ENCODE peak calls at places on chromosomes 3 and 15, in seven cellular contexts. W is HFF-Myc, H is kidney epithelial cell, X is cardiac muscle cell, B is pancreas, A is PC-9, P is fibroblast of mammary gland. Z is an unnamed sample.

GRCh38 chr3:112013058-112013783 is 14.5 kb downstream of the TAGLN3 start:
- DNase-seq in W (peak), H (no peak), X (peak), B (peak), A (peak), P (peak), Z (peak)

GRCh38 chr3:128238100-128238459 is 84.8 kb downstream of the EEFSEC start:
- DNase-seq in W (no peak), H (no peak), X (no peak), B (no peak), A (peak), P (no peak), Z (no peak)

GRCh38 chr3:46864051-46864881 is 1.0 kb upstream of the MYL3 start:
- DNase-seq in W (no peak), H (no peak), X (no peak), B (peak), A (no peak), P (no peak), Z (no peak)

GRCh38 chr3:59237121-59237520 is 187.3 kb upstream of the CFAP20DC start:
- DNase-seq in W (no peak), H (no peak), X (no peak), B (no peak), A (no peak), P (no peak), Z (peak)

GRCh38 chr3:192827863-192828594 is 89.6 kb downstream of the MB21D2 start:
- DNase-seq in W (no peak), H (no peak), X (no peak), B (no peak), A (no peak), P (no peak), Z (no peak)

GRCh38 chr3:168926426-168926825 is 737.1 kb downstream of the MECOM start:
- DNase-seq in W (no peak), H (no peak), X (no peak), B (no peak), A (no peak), P (no peak), Z (no peak)

GRCh38 chr3:65607101-65607500 is 431.6 kb downstream of the MAGI1 start:
- DNase-seq in W (no peak), H (no peak), X (no peak), B (no peak), A (peak), P (no peak), Z (peak)

GRCh38 chr15:57364282-57365007 is 11.9 kb upstream of the CGNL1 start:
- DNase-seq in W (no peak), H (no peak), X (peak), B (no peak), A (no peak), P (no peak), Z (no peak)

GRCh38 chr15:101684384-101684783 is 32.2 kb upstream of the TM2D3 start:
- DNase-seq in W (no peak), H (peak), X (peak), B (no peak), A (no peak), P (peak), Z (peak)

GRCh38 chr3:197006860-197007259 is 22.8 kb downstream of the MELTF start:
- DNase-seq in W (no peak), H (no peak), X (no peak), B (no peak), A (no peak), P (no peak), Z (no peak)

GRCh38 chr15:36724901-36725300 is 145.5 kb downstream of the CDIN1 start:
- DNase-seq in W (no peak), H (no peak), X (peak), B (no peak), A (no peak), P (no peak), Z (no peak)

GRCh38 chr15:101175396-101175795 is 76.5 kb downstream of the CHSY1 start:
- DNase-seq in W (no peak), H (no peak), X (no peak), B (no peak), A (no peak), P (no peak), Z (no peak)

GRCh38 chr3:109023656-109024254 is 70.1 kb upstream of the GUCA1C start:
- DNase-seq in W (peak), H (peak), X (peak), B (peak), A (no peak), P (peak), Z (peak)

GRCh38 chr15:74129411-74130088 is 836 bp upstream of the ISLR2 start:
- DNase-seq in W (no peak), H (no peak), X (no peak), B (no peak), A (no peak), P (no peak), Z (no peak)

GRCh38 chr15:71440479-71441071 is 325.3 kb downstream of the THSD4 start:
- DNase-seq in W (peak), H (no peak), X (peak), B (no peak), A (peak), P (peak), Z (peak)

GRCh38 chr3:54120657-54121403 is 1.5 kb upstream of the CACNA2D3 start:
- DNase-seq in W (no peak), H (peak), X (peak), B (no peak), A (no peak), P (no peak), Z (no peak)

GRCh38 chr3:114863848-114864247 is 283.2 kb downstream of the ZBTB20 start:
- DNase-seq in W (no peak), H (no peak), X (no peak), B (no peak), A (no peak), P (no peak), Z (no peak)

GRCh38 chr3:113279686-113280085 is 68.3 kb downstream of the BOC start:
- DNase-seq in W (no peak), H (no peak), X (no peak), B (no peak), A (no peak), P (no peak), Z (no peak)

GRCh38 chr3:39531681-39532080 is 64.2 kb downstream of the MOBP start:
- DNase-seq in W (no peak), H (peak), X (no peak), B (no peak), A (peak), P (peak), Z (peak)

GRCh38 chr3:155317211-155317610 is 23.7 kb upstream of the STRIT1 start:
- DNase-seq in W (no peak), H (no peak), X (no peak), B (no peak), A (no peak), P (peak), Z (no peak)

GRCh38 chr3:13004376-13004775 is 68.9 kb downstream of the IQSEC1 start:
- DNase-seq in W (no peak), H (no peak), X (no peak), B (no peak), A (peak), P (no peak), Z (no peak)

GRCh38 chr3:14300721-14301377 is 101.6 kb upstream of the SLC6A6 start:
- DNase-seq in W (no peak), H (no peak), X (no peak), B (no peak), A (no peak), P (peak), Z (no peak)

GRCh38 chr15:100721758-100722550 is 119.6 kb downstream of the ASB7 start:
- DNase-seq in W (peak), H (peak), X (no peak), B (peak), A (peak), P (peak), Z (peak)

GRCh38 chr15:101051291-101052030 is 132.3 kb downstream of the LRRK1 start:
- DNase-seq in W (no peak), H (no peak), X (no peak), B (no peak), A (no peak), P (no peak), Z (no peak)

GRCh38 chr15:63332367-63333078 is 49.1 kb downstream of the CA12 start:
- DNase-seq in W (peak), H (peak), X (no peak), B (no peak), A (peak), P (peak), Z (peak)

GRCh38 chr15:64044315-64045105 is 1.8 kb downstream of the DAPK2 start:
- DNase-seq in W (no peak), H (no peak), X (no peak), B (no peak), A (no peak), P (no peak), Z (no peak)

GRCh38 chr3:30233924-30234666 is 372.3 kb upstream of the TGFBR2 start:
- DNase-seq in W (no peak), H (no peak), X (no peak), B (no peak), A (peak), P (no peak), Z (no peak)

GRCh38 chr3:109687626-109688025 is 350.3 kb upstream of the DPPA4 start:
- DNase-seq in W (no peak), H (no peak), X (no peak), B (no peak), A (no peak), P (no peak), Z (no peak)

GRCh38 chr3:127053026-127053425 is 70.1 kb downstream of the PLXNA1 start:
- DNase-seq in W (no peak), H (no peak), X (no peak), B (no peak), A (no peak), P (no peak), Z (no peak)

GRCh38 chr15:33031324-33031736 is 163.2 kb downstream of the FMN1 start:
- DNase-seq in W (peak), H (no peak), X (no peak), B (no peak), A (no peak), P (peak), Z (peak)

GRCh38 chr15:27328616-27329015 is 357.6 kb downstream of the GABRG3 start:
- DNase-seq in W (no peak), H (no peak), X (no peak), B (no peak), A (no peak), P (no peak), Z (no peak)

DNA sequence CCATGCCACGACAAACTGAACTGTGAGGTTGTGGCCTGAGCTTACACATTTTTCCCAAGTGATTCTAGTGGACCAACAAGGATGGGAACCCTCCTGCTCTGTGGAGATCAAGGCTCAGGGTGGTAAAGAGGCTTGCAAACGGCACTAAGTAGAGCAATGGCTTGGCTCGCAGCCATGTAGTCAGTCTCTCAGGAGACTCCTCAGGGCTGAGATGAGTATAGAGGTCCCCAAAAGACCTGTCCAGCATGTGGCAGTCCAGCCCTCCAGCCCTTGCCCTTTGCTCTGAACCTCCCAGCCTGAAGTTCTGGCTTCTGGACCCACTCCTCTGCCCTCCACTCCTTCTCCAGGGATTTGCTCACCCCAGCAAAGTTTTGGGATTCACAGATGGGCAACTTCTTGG is 8.3 kb upstream of the CAMP start:
- DNase-seq in W (no peak), H (no peak), X (no peak), B (no peak), A (no peak), P (no peak), Z (no peak)
- H3K4me3 ChIP-seq in W (no peak), H (no peak), X (no peak), B (no peak), A (no peak), P (no peak), Z (no peak)

GRCh38 chr3:173876476-173876875 is 478.9 kb downstream of the NLGN1 start:
- DNase-seq in W (no peak), H (no peak), X (no peak), B (no peak), A (no peak), P (peak), Z (no peak)
- TF ChIP-seq CTCF in W (no peak), H (no peak), X (peak), B (no peak), A (peak), P (peak), Z (peak)

DNA sequence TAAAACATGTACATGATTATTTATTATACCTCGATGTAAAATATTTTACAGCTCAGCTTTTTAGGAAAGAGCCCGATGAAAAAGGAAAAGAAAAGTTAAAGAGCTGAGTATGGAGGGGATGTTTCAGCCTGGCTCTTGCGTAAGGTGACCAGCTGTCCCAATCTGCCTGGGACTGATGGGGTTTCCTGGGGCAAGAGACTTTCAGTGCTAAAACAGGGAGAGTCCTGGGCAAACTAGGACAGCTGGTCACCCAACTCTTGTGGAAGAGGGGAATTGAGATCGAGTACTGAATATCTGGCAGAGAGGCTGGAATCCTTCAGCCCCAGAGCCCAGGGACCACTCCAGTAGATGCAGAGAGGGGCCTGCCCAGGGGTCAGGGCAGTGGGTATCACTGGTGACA is 21.0 kb downstream of the DUOX2 start:
- DNase-seq in W (no peak), H (no peak), X (no peak), B (no peak), A (no peak), P (no peak), Z (no peak)
- H3K4me3 ChIP-seq in W (no peak), H (no peak), X (no peak), B (no peak), A (no peak), P (no peak), Z (no peak)

DNA sequence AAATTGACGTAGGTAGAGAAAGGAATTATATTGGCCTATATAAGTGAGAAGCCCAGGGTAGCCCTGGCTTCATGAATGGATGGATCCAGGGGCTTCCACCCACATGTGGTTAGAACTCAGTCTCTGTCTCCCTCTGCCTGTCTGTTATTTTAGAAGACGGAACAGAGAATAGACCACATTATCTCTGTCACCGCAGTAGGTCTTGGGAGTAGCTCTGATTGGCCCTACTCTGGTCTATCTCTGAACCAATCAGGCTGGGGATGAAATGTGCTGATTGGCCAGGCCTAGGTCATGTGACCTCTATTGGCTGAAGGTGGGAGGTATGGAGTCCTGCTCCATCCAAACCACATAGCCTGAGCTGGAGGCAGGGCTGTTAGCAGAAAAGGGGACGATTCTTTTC is 143.0 kb upstream of the PRR23C start:
- DNase-seq in W (no peak), H (no peak), X (no peak), B (no peak), A (no peak), P (no peak), Z (no peak)
- TF ChIP-seq CTCF in W (no peak), H (no peak), X (no peak), B (no peak), A (no peak), P (no peak), Z (no peak)

DNA sequence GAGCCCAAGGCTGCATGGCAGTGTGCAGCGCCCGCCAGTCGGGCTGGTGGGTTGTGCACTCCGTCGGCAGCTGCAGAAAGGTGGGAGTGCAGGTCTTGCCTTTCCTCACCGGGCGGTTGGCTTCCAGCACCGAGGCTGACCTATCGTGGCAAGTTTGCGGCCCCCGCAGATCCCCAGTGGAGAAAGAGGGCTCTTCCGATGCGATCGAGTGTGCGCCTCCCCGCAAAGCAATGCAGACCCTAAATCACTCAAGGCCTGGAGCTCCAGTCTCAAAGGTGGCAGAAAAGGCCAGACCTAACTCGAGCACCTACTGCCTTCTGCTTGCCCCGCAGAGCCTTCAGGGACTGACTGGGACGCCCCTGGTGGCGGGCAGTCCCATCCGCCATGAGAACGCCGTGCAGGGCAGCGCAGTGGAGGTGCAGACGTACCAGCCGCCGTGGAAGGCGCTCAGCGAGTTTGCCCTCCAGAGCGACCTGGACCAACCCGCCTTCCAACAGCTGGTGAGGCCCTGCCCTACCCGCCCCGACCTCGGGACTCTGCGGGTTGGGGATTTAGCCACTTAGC is 4.3 kb downstream of the ISL2 start:
- DNase-seq in W (no peak), H (no peak), X (peak), B (peak), A (no peak), P (no peak), Z (no peak)
- H3K4me3 ChIP-seq in W (peak), H (no peak), X (peak), B (peak), A (no peak), P (no peak), Z (no peak)

GRCh38 chr15:61195116-61196002 is 33.7 kb downstream of the RORA start:
- DNase-seq in W (peak), H (no peak), X (peak), B (no peak), A (no peak), P (peak), Z (peak)
- TF ChIP-seq CTCF in W (peak), H (peak), X (peak), B (peak), A (peak), P (peak), Z (peak)

GRCh38 chr3:32568953-32569352 is 1.7 kb downstream of the DYNC1LI1 start:
- DNase-seq in W (no peak), H (no peak), X (no peak), B (no peak), A (no peak), P (no peak), Z (peak)
- H3K4me3 ChIP-seq in W (peak), H (peak), X (peak), B (peak), A (peak), P (peak), Z (peak)

Z was measured in epithelial cell of esophagus.